ENCODE peak calls at places on chromosome 6, in seven cellular contexts. One of them, this sample, is unnamed. For H3K4me1, the result is how much of the 10 kb centered on the place peaks cover.

GRCh38 chr6:157162756-157163433 is 160.4 kb downstream of the TMEM242 start:
- DNase-seq in lower lobe of right lung: no peak
- DNase-seq in ovary: no peak
- DNase-seq in endodermal cell: no peak
- DNase-seq in pancreas: no peak
- DNase-seq in esophagus squamous epithelium: no peak
- DNase-seq in foreskin keratinocyte: no peak
- DNase-seq in this sample: no peak

GRCh38 chr6:130322673-130323268 is 43.0 kb upstream of the TMEM200A start:
- DNase-seq in lower lobe of right lung: no peak
- DNase-seq in ovary: peak
- DNase-seq in endodermal cell: peak
- DNase-seq in pancreas: no peak
- DNase-seq in esophagus squamous epithelium: no peak
- DNase-seq in foreskin keratinocyte: no peak
- DNase-seq in this sample: no peak

GRCh38 chr6:47587503-47587902 is 109.9 kb downstream of the CD2AP start:
- DNase-seq in lower lobe of right lung: no peak
- DNase-seq in ovary: no peak
- DNase-seq in endodermal cell: no peak
- DNase-seq in pancreas: no peak
- DNase-seq in esophagus squamous epithelium: no peak
- DNase-seq in foreskin keratinocyte: peak
- DNase-seq in this sample: no peak

GRCh38 chr6:46598215-46598614 is 54.4 kb downstream of the CYP39A1 start:
- DNase-seq in lower lobe of right lung: no peak
- DNase-seq in ovary: no peak
- DNase-seq in endodermal cell: no peak
- DNase-seq in pancreas: no peak
- DNase-seq in esophagus squamous epithelium: no peak
- DNase-seq in foreskin keratinocyte: no peak
- DNase-seq in this sample: no peak

GRCh38 chr6:154882107-154882506 is 113.0 kb upstream of the TIAM2 start:
- DNase-seq in lower lobe of right lung: no peak
- DNase-seq in ovary: no peak
- DNase-seq in endodermal cell: no peak
- DNase-seq in pancreas: no peak
- DNase-seq in esophagus squamous epithelium: no peak
- DNase-seq in foreskin keratinocyte: peak
- DNase-seq in this sample: no peak

GRCh38 chr6:1873781-1874180 is 264.1 kb downstream of the FOXC1 start:
- DNase-seq in lower lobe of right lung: no peak
- DNase-seq in ovary: no peak
- DNase-seq in endodermal cell: no peak
- DNase-seq in pancreas: no peak
- DNase-seq in esophagus squamous epithelium: no peak
- DNase-seq in foreskin keratinocyte: no peak
- DNase-seq in this sample: no peak

GRCh38 chr6:135913785-135914184 is 62.3 kb downstream of the PDE7B start:
- DNase-seq in lower lobe of right lung: no peak
- DNase-seq in ovary: no peak
- DNase-seq in endodermal cell: no peak
- DNase-seq in pancreas: no peak
- DNase-seq in esophagus squamous epithelium: no peak
- DNase-seq in foreskin keratinocyte: no peak
- DNase-seq in this sample: no peak

GRCh38 chr6:15921243-15921642 is 207.6 kb upstream of the MYLIP start:
- DNase-seq in lower lobe of right lung: no peak
- DNase-seq in ovary: no peak
- DNase-seq in endodermal cell: no peak
- DNase-seq in pancreas: no peak
- DNase-seq in esophagus squamous epithelium: no peak
- DNase-seq in foreskin keratinocyte: no peak
- DNase-seq in this sample: no peak

GRCh38 chr6:150087336-150087735 is 18.4 kb upstream of the ULBP3 start:
- DNase-seq in lower lobe of right lung: no peak
- DNase-seq in ovary: no peak
- DNase-seq in endodermal cell: no peak
- DNase-seq in pancreas: no peak
- DNase-seq in esophagus squamous epithelium: no peak
- DNase-seq in foreskin keratinocyte: no peak
- DNase-seq in this sample: no peak

GRCh38 chr6:153476243-153476642 is 345.2 kb upstream of the RGS17 start:
- DNase-seq in lower lobe of right lung: no peak
- DNase-seq in ovary: no peak
- DNase-seq in endodermal cell: no peak
- DNase-seq in pancreas: no peak
- DNase-seq in esophagus squamous epithelium: no peak
- DNase-seq in foreskin keratinocyte: no peak
- DNase-seq in this sample: no peak

GRCh38 chr6:79076160-79076559 is 1.9 kb downstream of the PHIP start:
- DNase-seq in lower lobe of right lung: no peak
- DNase-seq in ovary: no peak
- DNase-seq in endodermal cell: no peak
- DNase-seq in pancreas: no peak
- DNase-seq in esophagus squamous epithelium: no peak
- DNase-seq in foreskin keratinocyte: peak
- DNase-seq in this sample: no peak

GRCh38 chr6:137240168-137240567 is 21.0 kb upstream of the IFNGR1 start:
- DNase-seq in lower lobe of right lung: peak
- DNase-seq in ovary: no peak
- DNase-seq in endodermal cell: no peak
- DNase-seq in pancreas: no peak
- DNase-seq in esophagus squamous epithelium: no peak
- DNase-seq in foreskin keratinocyte: peak
- DNase-seq in this sample: no peak

GRCh38 chr6:96124778-96125177 is 109.0 kb downstream of the FUT9 start:
- DNase-seq in lower lobe of right lung: no peak
- DNase-seq in ovary: no peak
- DNase-seq in endodermal cell: no peak
- DNase-seq in pancreas: no peak
- DNase-seq in esophagus squamous epithelium: no peak
- DNase-seq in foreskin keratinocyte: no peak
- DNase-seq in this sample: no peak

GRCh38 chr6:33771342-33772113 is 17.4 kb downstream of the LEMD2 start:
- DNase-seq in lower lobe of right lung: peak
- DNase-seq in ovary: peak
- DNase-seq in endodermal cell: peak
- DNase-seq in pancreas: peak
- DNase-seq in esophagus squamous epithelium: no peak
- DNase-seq in foreskin keratinocyte: no peak
- DNase-seq in this sample: no peak

GRCh38 chr6:170505306-170505705 is 47.8 kb downstream of the PSMB1 start:
- DNase-seq in lower lobe of right lung: no peak
- DNase-seq in ovary: no peak
- DNase-seq in endodermal cell: no peak
- DNase-seq in pancreas: peak
- DNase-seq in esophagus squamous epithelium: no peak
- DNase-seq in foreskin keratinocyte: no peak
- DNase-seq in this sample: no peak

GRCh38 chr6:19805146-19805515 is 32.0 kb upstream of the ID4 start:
- DNase-seq in lower lobe of right lung: no peak
- DNase-seq in ovary: no peak
- DNase-seq in endodermal cell: no peak
- DNase-seq in pancreas: no peak
- DNase-seq in esophagus squamous epithelium: no peak
- DNase-seq in foreskin keratinocyte: no peak
- DNase-seq in this sample: no peak

GRCh38 chr6:162541019-162541601 is 186.5 kb downstream of the PRKN start:
- DNase-seq in lower lobe of right lung: no peak
- DNase-seq in ovary: no peak
- DNase-seq in endodermal cell: no peak
- DNase-seq in pancreas: no peak
- DNase-seq in esophagus squamous epithelium: no peak
- DNase-seq in foreskin keratinocyte: no peak
- DNase-seq in this sample: no peak

GRCh38 chr6:7078856-7079255 is 28.9 kb upstream of the RREB1 start:
- DNase-seq in lower lobe of right lung: no peak
- DNase-seq in ovary: no peak
- DNase-seq in endodermal cell: no peak
- DNase-seq in pancreas: no peak
- DNase-seq in esophagus squamous epithelium: no peak
- DNase-seq in foreskin keratinocyte: no peak
- DNase-seq in this sample: no peak

GRCh38 chr6:136886110-136886509 is 36.0 kb upstream of the SLC35D3 start:
- DNase-seq in lower lobe of right lung: no peak
- DNase-seq in ovary: no peak
- DNase-seq in endodermal cell: no peak
- DNase-seq in pancreas: no peak
- DNase-seq in esophagus squamous epithelium: no peak
- DNase-seq in foreskin keratinocyte: peak
- DNase-seq in this sample: no peak

GRCh38 chr6:15519681-15520080 is 143.1 kb downstream of the DTNBP1 start:
- DNase-seq in lower lobe of right lung: no peak
- DNase-seq in ovary: no peak
- DNase-seq in endodermal cell: no peak
- DNase-seq in pancreas: no peak
- DNase-seq in esophagus squamous epithelium: no peak
- DNase-seq in foreskin keratinocyte: no peak
- DNase-seq in this sample: no peak

GRCh38 chr6:37391100-37391499 is 37.3 kb downstream of the RNF8 start:
- DNase-seq in lower lobe of right lung: no peak
- DNase-seq in ovary: no peak
- DNase-seq in endodermal cell: no peak
- DNase-seq in pancreas: no peak
- DNase-seq in esophagus squamous epithelium: no peak
- DNase-seq in foreskin keratinocyte: no peak
- DNase-seq in this sample: no peak
- H3K27ac ChIP-seq in lower lobe of right lung: no peak
- H3K27ac ChIP-seq in ovary: no peak
- H3K27ac ChIP-seq in endodermal cell: no peak
- H3K27ac ChIP-seq in pancreas: no peak
- H3K27ac ChIP-seq in esophagus squamous epithelium: no peak
- H3K27ac ChIP-seq in foreskin keratinocyte: no peak
- H3K27ac ChIP-seq in this sample: no peak

GRCh38 chr6:27474172-27474465 is 1.2 kb upstream of the ZNF184 start:
- DNase-seq in lower lobe of right lung: no peak
- DNase-seq in ovary: no peak
- DNase-seq in endodermal cell: peak
- DNase-seq in pancreas: no peak
- DNase-seq in esophagus squamous epithelium: no peak
- DNase-seq in foreskin keratinocyte: no peak
- DNase-seq in this sample: no peak

GRCh38 chr6:27472182-27472616 is 706 bp downstream of the ZNF184 start:
- DNase-seq in lower lobe of right lung: peak
- DNase-seq in ovary: peak
- DNase-seq in endodermal cell: no peak
- DNase-seq in pancreas: no peak
- DNase-seq in esophagus squamous epithelium: no peak
- DNase-seq in foreskin keratinocyte: peak
- DNase-seq in this sample: peak

GRCh38 chr6:27471365-27472115 is 1.4 kb downstream of the ZNF184 start:
- DNase-seq in lower lobe of right lung: no peak
- DNase-seq in ovary: no peak
- DNase-seq in endodermal cell: no peak
- DNase-seq in pancreas: no peak
- DNase-seq in esophagus squamous epithelium: no peak
- DNase-seq in foreskin keratinocyte: no peak
- DNase-seq in this sample: no peak

GRCh38 chr6:27474672-27475071 is 1.8 kb upstream of the ZNF184 start:
- DNase-seq in lower lobe of right lung: no peak
- DNase-seq in ovary: no peak
- DNase-seq in endodermal cell: no peak
- DNase-seq in pancreas: no peak
- DNase-seq in esophagus squamous epithelium: no peak
- DNase-seq in foreskin keratinocyte: no peak
- DNase-seq in this sample: no peak

DNA sequence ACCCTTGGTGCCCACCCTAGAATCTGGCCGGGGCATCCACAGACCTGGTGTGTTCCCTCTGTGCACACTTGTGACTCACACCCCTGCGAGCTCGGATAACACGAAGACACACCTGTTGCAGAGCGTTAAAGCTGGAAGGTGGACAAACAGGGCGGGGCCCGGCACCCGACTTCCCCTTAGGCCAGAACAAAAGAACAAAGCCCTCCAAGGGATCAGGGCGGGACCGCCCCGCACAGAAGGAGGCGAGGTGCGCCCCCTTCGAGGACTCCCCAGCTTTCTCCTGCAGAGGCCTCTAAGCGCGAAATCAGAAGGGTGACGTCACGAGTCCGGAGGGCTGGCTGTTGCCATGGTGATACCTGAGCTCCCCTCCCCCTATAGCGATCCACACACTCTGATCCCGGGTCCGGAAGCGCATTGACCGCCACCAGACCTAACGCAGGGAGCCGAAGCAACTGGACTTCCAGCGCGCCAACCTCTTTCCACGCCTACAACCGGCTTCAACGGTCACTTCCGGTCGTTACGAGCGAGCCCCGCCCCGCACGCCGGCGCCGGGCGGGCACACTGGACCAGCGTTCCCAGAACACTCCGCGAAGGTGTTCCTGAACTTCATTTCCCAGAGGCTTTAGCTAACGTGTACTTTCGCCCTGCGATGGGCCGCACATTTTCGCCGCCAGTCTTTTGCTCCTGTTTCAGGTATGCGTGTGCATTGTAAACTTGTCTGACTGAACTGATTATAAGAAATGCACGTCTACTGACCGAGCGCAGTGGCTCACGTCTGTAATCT is at the start of gene ZNF184:
- DNase-seq in lower lobe of right lung: peak
- DNase-seq in ovary: peak
- DNase-seq in endodermal cell: peak
- DNase-seq in pancreas: peak
- DNase-seq in esophagus squamous epithelium: peak
- DNase-seq in foreskin keratinocyte: peak
- DNase-seq in this sample: peak
- H3K4me1 ChIP-seq in lower lobe of right lung: under half
- H3K4me1 ChIP-seq in ovary: under half
- H3K4me1 ChIP-seq in endodermal cell: under half
- H3K4me1 ChIP-seq in pancreas: under half
- H3K4me1 ChIP-seq in esophagus squamous epithelium: half or more
- H3K4me1 ChIP-seq in foreskin keratinocyte: under half
- H3K4me1 ChIP-seq in this sample: under half

GRCh38 chr6:117344444-117345291 is 79.3 kb downstream of the VGLL2 start:
- DNase-seq in lower lobe of right lung: no peak
- DNase-seq in ovary: no peak
- DNase-seq in endodermal cell: no peak
- DNase-seq in pancreas: no peak
- DNase-seq in esophagus squamous epithelium: no peak
- DNase-seq in foreskin keratinocyte: no peak
- DNase-seq in this sample: no peak

GRCh38 chr6:117351521-117351920 is 74.2 kb downstream of the ROS1 start:
- DNase-seq in lower lobe of right lung: no peak
- DNase-seq in ovary: no peak
- DNase-seq in endodermal cell: no peak
- DNase-seq in pancreas: no peak
- DNase-seq in esophagus squamous epithelium: no peak
- DNase-seq in foreskin keratinocyte: no peak
- DNase-seq in this sample: no peak

GRCh38 chr6:117345292-117345610 is 79.9 kb downstream of the VGLL2 start:
- DNase-seq in lower lobe of right lung: no peak
- DNase-seq in ovary: no peak
- DNase-seq in endodermal cell: no peak
- DNase-seq in pancreas: no peak
- DNase-seq in esophagus squamous epithelium: no peak
- DNase-seq in foreskin keratinocyte: no peak
- DNase-seq in this sample: no peak

GRCh38 chr6:117346142-117346930 is 79.4 kb downstream of the ROS1 start:
- DNase-seq in lower lobe of right lung: no peak
- DNase-seq in ovary: no peak
- DNase-seq in endodermal cell: no peak
- DNase-seq in pancreas: no peak
- DNase-seq in esophagus squamous epithelium: no peak
- DNase-seq in foreskin keratinocyte: no peak
- DNase-seq in this sample: no peak
- TF ChIP-seq CTCF in lower lobe of right lung: peak
- TF ChIP-seq CTCF in ovary: no peak
- TF ChIP-seq CTCF in endodermal cell: peak
- TF ChIP-seq CTCF in pancreas: peak
- TF ChIP-seq CTCF in esophagus squamous epithelium: no peak
- TF ChIP-seq CTCF in foreskin keratinocyte: peak
- TF ChIP-seq CTCF in this sample: peak

GRCh38 chr6:166450167-166450873 is 67.6 kb upstream of the MPC1 start:
- DNase-seq in lower lobe of right lung: no peak
- DNase-seq in ovary: no peak
- DNase-seq in endodermal cell: no peak
- DNase-seq in pancreas: no peak
- DNase-seq in esophagus squamous epithelium: no peak
- DNase-seq in foreskin keratinocyte: no peak
- DNase-seq in this sample: no peak
- H3K27ac ChIP-seq in lower lobe of right lung: no peak
- H3K27ac ChIP-seq in ovary: no peak
- H3K27ac ChIP-seq in endodermal cell: no peak
- H3K27ac ChIP-seq in pancreas: no peak
- H3K27ac ChIP-seq in esophagus squamous epithelium: no peak
- H3K27ac ChIP-seq in foreskin keratinocyte: no peak
- H3K27ac ChIP-seq in this sample: no peak